ENCODE peak calls at places on chromosomes 13 and 19, in eight cellular contexts. One of them, this sample, is unnamed.

GRCh38 chr19:40599331-40600085 is 1.7 kb upstream of the LTBP4 start:
- DNase-seq in small intestine: no peak
- DNase-seq in CD8-positive, alpha-beta memory T cell: peak; percentile 29
- DNase-seq in neuronal stem cell: no peak
- DNase-seq in dorsolateral prefrontal cortex: no peak
- DNase-seq in PC-9: no peak
- DNase-seq in effector memory CD4-positive, alpha-beta T cell: no peak
- DNase-seq in upper lobe of right lung: no peak
- DNase-seq in this sample: peak; percentile 50

GRCh38 chr13:30766234-30766633 is 30.9 kb downstream of the ALOX5AP start:
- DNase-seq in neuronal stem cell: no peak
- DNase-seq in small intestine: no peak
- DNase-seq in upper lobe of right lung: no peak
- DNase-seq in PC-9: no peak
- DNase-seq in dorsolateral prefrontal cortex: no peak
- DNase-seq in effector memory CD4-positive, alpha-beta T cell: no peak
- DNase-seq in CD8-positive, alpha-beta memory T cell: no peak
- DNase-seq in this sample: no peak

GRCh38 chr19:643736-644135 is 4.1 kb downstream of the FGF22 start:
- DNase-seq in dorsolateral prefrontal cortex: no peak
- DNase-seq in neuronal stem cell: no peak
- DNase-seq in upper lobe of right lung: no peak
- DNase-seq in CD8-positive, alpha-beta memory T cell: no peak
- DNase-seq in effector memory CD4-positive, alpha-beta T cell: no peak
- DNase-seq in PC-9: no peak
- DNase-seq in small intestine: no peak
- DNase-seq in this sample: no peak

GRCh38 chr19:1466461-1467227 is 12.4 kb downstream of the C19orf25 start:
- DNase-seq in CD8-positive, alpha-beta memory T cell: no peak
- DNase-seq in upper lobe of right lung: no peak
- DNase-seq in small intestine: no peak
- DNase-seq in neuronal stem cell: no peak
- DNase-seq in PC-9: no peak
- DNase-seq in dorsolateral prefrontal cortex: no peak
- DNase-seq in effector memory CD4-positive, alpha-beta T cell: no peak
- DNase-seq in this sample: no peak

GRCh38 chr13:88472316-88472715 is 801.1 kb downstream of the SLITRK5 start:
- DNase-seq in PC-9: no peak
- DNase-seq in small intestine: no peak
- DNase-seq in neuronal stem cell: no peak
- DNase-seq in dorsolateral prefrontal cortex: no peak
- DNase-seq in upper lobe of right lung: no peak
- DNase-seq in effector memory CD4-positive, alpha-beta T cell: no peak
- DNase-seq in CD8-positive, alpha-beta memory T cell: no peak
- DNase-seq in this sample: no peak

GRCh38 chr19:9865732-9866627 is 30.9 kb downstream of the PIN1 start:
- DNase-seq in dorsolateral prefrontal cortex: no peak
- DNase-seq in upper lobe of right lung: no peak
- DNase-seq in CD8-positive, alpha-beta memory T cell: peak; percentile 15
- DNase-seq in small intestine: peak; percentile 50
- DNase-seq in PC-9: no peak
- DNase-seq in effector memory CD4-positive, alpha-beta T cell: peak; percentile 21
- DNase-seq in neuronal stem cell: no peak
- DNase-seq in this sample: no peak

GRCh38 chr13:19888799-19889198 is 25.4 kb upstream of the ZMYM5 start:
- DNase-seq in small intestine: peak; percentile 9
- DNase-seq in dorsolateral prefrontal cortex: no peak
- DNase-seq in effector memory CD4-positive, alpha-beta T cell: no peak
- DNase-seq in CD8-positive, alpha-beta memory T cell: no peak
- DNase-seq in upper lobe of right lung: no peak
- DNase-seq in PC-9: no peak
- DNase-seq in neuronal stem cell: no peak
- DNase-seq in this sample: no peak

GRCh38 chr13:101398920-101399319 is 17.4 kb downstream of the NALCN start:
- DNase-seq in CD8-positive, alpha-beta memory T cell: no peak
- DNase-seq in neuronal stem cell: no peak
- DNase-seq in effector memory CD4-positive, alpha-beta T cell: no peak
- DNase-seq in PC-9: no peak
- DNase-seq in upper lobe of right lung: no peak
- DNase-seq in dorsolateral prefrontal cortex: no peak
- DNase-seq in small intestine: no peak
- DNase-seq in this sample: no peak

GRCh38 chr13:42832341-42833153 is 51.2 kb downstream of the FAM216B start:
- DNase-seq in dorsolateral prefrontal cortex: no peak
- DNase-seq in CD8-positive, alpha-beta memory T cell: no peak
- DNase-seq in neuronal stem cell: no peak
- DNase-seq in PC-9: peak; percentile 80
- DNase-seq in small intestine: peak; percentile 2
- DNase-seq in upper lobe of right lung: no peak
- DNase-seq in effector memory CD4-positive, alpha-beta T cell: no peak
- DNase-seq in this sample: peak; percentile 49

GRCh38 chr19:18397242-18398202 is at the start of gene LRRC25:
- DNase-seq in CD8-positive, alpha-beta memory T cell: no peak
- DNase-seq in PC-9: no peak
- DNase-seq in dorsolateral prefrontal cortex: no peak
- DNase-seq in small intestine: no peak
- DNase-seq in effector memory CD4-positive, alpha-beta T cell: no peak
- DNase-seq in neuronal stem cell: peak; percentile 57
- DNase-seq in upper lobe of right lung: peak; percentile 78
- DNase-seq in this sample: peak; percentile 84

GRCh38 chr19:31419871-31420430 is 70.7 kb upstream of the TSHZ3 start:
- DNase-seq in effector memory CD4-positive, alpha-beta T cell: no peak
- DNase-seq in CD8-positive, alpha-beta memory T cell: no peak
- DNase-seq in upper lobe of right lung: no peak
- DNase-seq in neuronal stem cell: no peak
- DNase-seq in dorsolateral prefrontal cortex: no peak
- DNase-seq in PC-9: no peak
- DNase-seq in small intestine: no peak
- DNase-seq in this sample: no peak

GRCh38 chr19:57599761-57600383 is at the start of gene ZNF530:
- DNase-seq in dorsolateral prefrontal cortex: peak; percentile 93
- DNase-seq in PC-9: peak; percentile 82
- DNase-seq in CD8-positive, alpha-beta memory T cell: peak; percentile 79
- DNase-seq in small intestine: peak; percentile 94
- DNase-seq in effector memory CD4-positive, alpha-beta T cell: peak; percentile 74
- DNase-seq in neuronal stem cell: peak; percentile 80
- DNase-seq in upper lobe of right lung: peak; percentile 95
- DNase-seq in this sample: peak; percentile 98

GRCh38 chr19:57599377-57599760 is 316 bp upstream of the ZNF530 start:
- DNase-seq in neuronal stem cell: no peak
- DNase-seq in small intestine: no peak
- DNase-seq in CD8-positive, alpha-beta memory T cell: no peak
- DNase-seq in PC-9: no peak
- DNase-seq in dorsolateral prefrontal cortex: no peak
- DNase-seq in effector memory CD4-positive, alpha-beta T cell: no peak
- DNase-seq in upper lobe of right lung: no peak
- DNase-seq in this sample: no peak
- H3K27ac ChIP-seq in neuronal stem cell: no peak overlapping the region
- H3K27ac ChIP-seq in small intestine: no peak overlapping the region
- H3K27ac ChIP-seq in CD8-positive, alpha-beta memory T cell: no peak overlapping the region
- H3K27ac ChIP-seq in PC-9: no peak overlapping the region
- H3K27ac ChIP-seq in dorsolateral prefrontal cortex: peak overlapping the region; percentile 17
- H3K27ac ChIP-seq in effector memory CD4-positive, alpha-beta T cell: no peak overlapping the region
- H3K27ac ChIP-seq in upper lobe of right lung: no peak overlapping the region
- H3K27ac ChIP-seq in this sample: no peak overlapping the region

GRCh38 chr19:49061445-49061844 is 3.2 kb downstream of the NTF4 start:
- DNase-seq in neuronal stem cell: no peak
- DNase-seq in small intestine: no peak
- DNase-seq in upper lobe of right lung: no peak
- DNase-seq in CD8-positive, alpha-beta memory T cell: no peak
- DNase-seq in dorsolateral prefrontal cortex: no peak
- DNase-seq in effector memory CD4-positive, alpha-beta T cell: no peak
- DNase-seq in PC-9: no peak
- DNase-seq in this sample: no peak
- H3K27me3 ChIP-seq in neuronal stem cell: peaks cover 83% of the 10 kb centered on the region
- H3K27me3 ChIP-seq in small intestine: peaks cover 18% of the 10 kb centered on the region
- H3K27me3 ChIP-seq in upper lobe of right lung: peaks cover 56% of the 10 kb centered on the region
- H3K27me3 ChIP-seq in CD8-positive, alpha-beta memory T cell: peaks cover 25% of the 10 kb centered on the region
- H3K27me3 ChIP-seq in dorsolateral prefrontal cortex: no peaks in the 10 kb centered on the region
- H3K27me3 ChIP-seq in effector memory CD4-positive, alpha-beta T cell: peaks cover 28% of the 10 kb centered on the region
- H3K27me3 ChIP-seq in PC-9: peaks cover 5% of the 10 kb centered on the region
- H3K27me3 ChIP-seq in this sample: no peaks in the 10 kb centered on the region

GRCh38 chr19:4007836-4008539 is 452 bp downstream of the PIAS4 start:
- DNase-seq in small intestine: peak; percentile 15
- DNase-seq in PC-9: no peak
- DNase-seq in dorsolateral prefrontal cortex: no peak
- DNase-seq in upper lobe of right lung: peak; percentile 69
- DNase-seq in CD8-positive, alpha-beta memory T cell: peak; percentile 33
- DNase-seq in neuronal stem cell: peak; percentile 23
- DNase-seq in effector memory CD4-positive, alpha-beta T cell: no peak
- DNase-seq in this sample: no peak
- H3K27ac ChIP-seq in small intestine: peak overlapping the region; percentile 45
- H3K27ac ChIP-seq in PC-9: no peak overlapping the region
- H3K27ac ChIP-seq in dorsolateral prefrontal cortex: peak overlapping the region; percentile 97
- H3K27ac ChIP-seq in upper lobe of right lung: peak overlapping the region; percentile 81
- H3K27ac ChIP-seq in CD8-positive, alpha-beta memory T cell: peak overlapping the region; percentile 47
- H3K27ac ChIP-seq in neuronal stem cell: no peak overlapping the region
- H3K27ac ChIP-seq in effector memory CD4-positive, alpha-beta T cell: peak overlapping the region; percentile 58
- H3K27ac ChIP-seq in this sample: no peak overlapping the region

GRCh38 chr19:13029893-13030292 is 34.6 kb downstream of the NFIX start:
- DNase-seq in neuronal stem cell: no peak
- DNase-seq in effector memory CD4-positive, alpha-beta T cell: no peak
- DNase-seq in upper lobe of right lung: no peak
- DNase-seq in small intestine: peak; percentile 52
- DNase-seq in CD8-positive, alpha-beta memory T cell: no peak
- DNase-seq in PC-9: no peak
- DNase-seq in dorsolateral prefrontal cortex: peak; percentile 86
- DNase-seq in this sample: peak; percentile 73
- H3K27me3 ChIP-seq in neuronal stem cell: peaks cover 100% of the 10 kb centered on the region
- H3K27me3 ChIP-seq in effector memory CD4-positive, alpha-beta T cell: peaks cover under 1% of the 10 kb centered on the region
- H3K27me3 ChIP-seq in upper lobe of right lung: no peaks in the 10 kb centered on the region
- H3K27me3 ChIP-seq in small intestine: no peaks in the 10 kb centered on the region
- H3K27me3 ChIP-seq in CD8-positive, alpha-beta memory T cell: peaks cover 4% of the 10 kb centered on the region
- H3K27me3 ChIP-seq in PC-9: no peaks in the 10 kb centered on the region
- H3K27me3 ChIP-seq in dorsolateral prefrontal cortex: no peaks in the 10 kb centered on the region
- H3K27me3 ChIP-seq in this sample: no peaks in the 10 kb centered on the region

GRCh38 chr13:51628059-51628852 is 44.0 kb downstream of the WDFY2 start:
- DNase-seq in neuronal stem cell: no peak
- DNase-seq in upper lobe of right lung: no peak
- DNase-seq in small intestine: no peak
- DNase-seq in PC-9: no peak
- DNase-seq in dorsolateral prefrontal cortex: peak; percentile 49
- DNase-seq in effector memory CD4-positive, alpha-beta T cell: no peak
- DNase-seq in CD8-positive, alpha-beta memory T cell: no peak
- DNase-seq in this sample: no peak

GRCh38 chr13:51629711-51630575 is 45.7 kb downstream of the WDFY2 start:
- DNase-seq in CD8-positive, alpha-beta memory T cell: no peak
- DNase-seq in effector memory CD4-positive, alpha-beta T cell: no peak
- DNase-seq in PC-9: no peak
- DNase-seq in neuronal stem cell: no peak
- DNase-seq in dorsolateral prefrontal cortex: no peak
- DNase-seq in upper lobe of right lung: no peak
- DNase-seq in small intestine: no peak
- DNase-seq in this sample: no peak

GRCh38 chr13:51636349-51636890 is 52.2 kb downstream of the WDFY2 start:
- DNase-seq in effector memory CD4-positive, alpha-beta T cell: no peak
- DNase-seq in small intestine: peak; percentile 51
- DNase-seq in neuronal stem cell: no peak
- DNase-seq in PC-9: no peak
- DNase-seq in CD8-positive, alpha-beta memory T cell: no peak
- DNase-seq in upper lobe of right lung: no peak
- DNase-seq in dorsolateral prefrontal cortex: no peak
- DNase-seq in this sample: no peak

GRCh38 chr13:51635137-51635878 is 51.0 kb downstream of the WDFY2 start:
- DNase-seq in neuronal stem cell: no peak
- DNase-seq in PC-9: no peak
- DNase-seq in CD8-positive, alpha-beta memory T cell: no peak
- DNase-seq in upper lobe of right lung: no peak
- DNase-seq in effector memory CD4-positive, alpha-beta T cell: no peak
- DNase-seq in small intestine: no peak
- DNase-seq in dorsolateral prefrontal cortex: no peak
- DNase-seq in this sample: no peak

GRCh38 chr13:51632643-51633357 is 48.5 kb downstream of the WDFY2 start:
- DNase-seq in PC-9: no peak
- DNase-seq in small intestine: no peak
- DNase-seq in neuronal stem cell: peak; percentile 54
- DNase-seq in CD8-positive, alpha-beta memory T cell: no peak
- DNase-seq in effector memory CD4-positive, alpha-beta T cell: no peak
- DNase-seq in upper lobe of right lung: no peak
- DNase-seq in dorsolateral prefrontal cortex: peak; percentile 81
- DNase-seq in this sample: no peak
- H3K27ac ChIP-seq in PC-9: no peak overlapping the region
- H3K27ac ChIP-seq in small intestine: no peak overlapping the region
- H3K27ac ChIP-seq in neuronal stem cell: peak overlapping the region; percentile 91
- H3K27ac ChIP-seq in CD8-positive, alpha-beta memory T cell: no peak overlapping the region
- H3K27ac ChIP-seq in effector memory CD4-positive, alpha-beta T cell: no peak overlapping the region
- H3K27ac ChIP-seq in upper lobe of right lung: no peak overlapping the region
- H3K27ac ChIP-seq in dorsolateral prefrontal cortex: peak overlapping the region; percentile 95
- H3K27ac ChIP-seq in this sample: no peak overlapping the region